ENCODE peak calls at places on chromosome 3, in eight cellular contexts. One of them, this sample, is unnamed.

GRCh38 chr3:71305246-71306206 is 278.0 kb downstream of the FOXP1 start:
- DNase-seq in ovary: peak
- DNase-seq in keratinocyte: no peak
- DNase-seq in heart left ventricle: no peak
- DNase-seq in AG04450: no peak
- DNase-seq in thyroid gland: peak
- DNase-seq in stomach: peak
- DNase-seq in esophagus squamous epithelium: no peak
- DNase-seq in this sample: no peak

GRCh38 chr3:108662141-108662738 is 72.7 kb downstream of the DZIP3 start:
- DNase-seq in keratinocyte: peak
- DNase-seq in ovary: no peak
- DNase-seq in heart left ventricle: no peak
- DNase-seq in stomach: no peak
- DNase-seq in esophagus squamous epithelium: no peak
- DNase-seq in thyroid gland: peak
- DNase-seq in AG04450: peak
- DNase-seq in this sample: no peak

GRCh38 chr3:8979262-8979661 is 16.0 kb upstream of the RAD18 start:
- DNase-seq in esophagus squamous epithelium: no peak
- DNase-seq in ovary: no peak
- DNase-seq in thyroid gland: no peak
- DNase-seq in stomach: no peak
- DNase-seq in AG04450: no peak
- DNase-seq in keratinocyte: no peak
- DNase-seq in heart left ventricle: no peak
- DNase-seq in this sample: no peak

GRCh38 chr3:63753567-63753966 is 65.5 kb upstream of the C3orf49 start:
- DNase-seq in ovary: no peak
- DNase-seq in heart left ventricle: no peak
- DNase-seq in thyroid gland: no peak
- DNase-seq in AG04450: no peak
- DNase-seq in stomach: no peak
- DNase-seq in esophagus squamous epithelium: no peak
- DNase-seq in keratinocyte: peak
- DNase-seq in this sample: no peak

GRCh38 chr3:96756516-96756915 is 57.9 kb upstream of the EPHA6 start:
- DNase-seq in AG04450: no peak
- DNase-seq in thyroid gland: no peak
- DNase-seq in ovary: no peak
- DNase-seq in heart left ventricle: no peak
- DNase-seq in keratinocyte: no peak
- DNase-seq in stomach: no peak
- DNase-seq in esophagus squamous epithelium: no peak
- DNase-seq in this sample: no peak

GRCh38 chr3:32403663-32404062 is 12.0 kb downstream of the CMTM7 start:
- DNase-seq in keratinocyte: no peak
- DNase-seq in heart left ventricle: no peak
- DNase-seq in AG04450: no peak
- DNase-seq in thyroid gland: no peak
- DNase-seq in stomach: no peak
- DNase-seq in esophagus squamous epithelium: no peak
- DNase-seq in ovary: no peak
- DNase-seq in this sample: no peak

GRCh38 chr3:123559040-123559861 is 25.6 kb downstream of the HACD2 start:
- DNase-seq in ovary: no peak
- DNase-seq in keratinocyte: no peak
- DNase-seq in stomach: no peak
- DNase-seq in heart left ventricle: no peak
- DNase-seq in esophagus squamous epithelium: no peak
- DNase-seq in AG04450: no peak
- DNase-seq in thyroid gland: no peak
- DNase-seq in this sample: no peak

GRCh38 chr3:28700728-28701127 is 352.1 kb upstream of the AZI2 start:
- DNase-seq in ovary: no peak
- DNase-seq in thyroid gland: no peak
- DNase-seq in heart left ventricle: no peak
- DNase-seq in esophagus squamous epithelium: no peak
- DNase-seq in stomach: no peak
- DNase-seq in keratinocyte: no peak
- DNase-seq in AG04450: no peak
- DNase-seq in this sample: no peak

GRCh38 chr3:46693897-46694235 is 387 bp upstream of the ALS2CL start:
- DNase-seq in AG04450: no peak
- DNase-seq in keratinocyte: no peak
- DNase-seq in stomach: no peak
- DNase-seq in ovary: no peak
- DNase-seq in thyroid gland: peak
- DNase-seq in esophagus squamous epithelium: no peak
- DNase-seq in heart left ventricle: peak
- DNase-seq in this sample: no peak

GRCh38 chr3:8095724-8096123 is 405.9 kb upstream of the LMCD1 start:
- DNase-seq in AG04450: no peak
- DNase-seq in keratinocyte: no peak
- DNase-seq in heart left ventricle: no peak
- DNase-seq in ovary: no peak
- DNase-seq in thyroid gland: no peak
- DNase-seq in stomach: no peak
- DNase-seq in esophagus squamous epithelium: no peak
- DNase-seq in this sample: no peak

GRCh38 chr3:190193210-190193609 is 72.5 kb upstream of the P3H2 start:
- DNase-seq in AG04450: no peak
- DNase-seq in esophagus squamous epithelium: no peak
- DNase-seq in thyroid gland: no peak
- DNase-seq in keratinocyte: no peak
- DNase-seq in stomach: no peak
- DNase-seq in ovary: no peak
- DNase-seq in heart left ventricle: no peak
- DNase-seq in this sample: no peak

GRCh38 chr3:124650798-124651197 is 79.5 kb upstream of the UMPS start:
- DNase-seq in heart left ventricle: no peak
- DNase-seq in AG04450: no peak
- DNase-seq in ovary: no peak
- DNase-seq in esophagus squamous epithelium: no peak
- DNase-seq in thyroid gland: no peak
- DNase-seq in stomach: no peak
- DNase-seq in keratinocyte: no peak
- DNase-seq in this sample: no peak

GRCh38 chr3:113557374-113557773 is 25.0 kb downstream of the SIDT1 start:
- DNase-seq in keratinocyte: peak
- DNase-seq in thyroid gland: no peak
- DNase-seq in ovary: no peak
- DNase-seq in esophagus squamous epithelium: no peak
- DNase-seq in stomach: no peak
- DNase-seq in AG04450: no peak
- DNase-seq in heart left ventricle: no peak
- DNase-seq in this sample: no peak
- H3K27ac ChIP-seq in keratinocyte: peak
- H3K27ac ChIP-seq in thyroid gland: no peak
- H3K27ac ChIP-seq in ovary: no peak
- H3K27ac ChIP-seq in esophagus squamous epithelium: no peak
- H3K27ac ChIP-seq in stomach: no peak
- H3K27ac ChIP-seq in AG04450: no peak
- H3K27ac ChIP-seq in heart left ventricle: no peak
- H3K27ac ChIP-seq in this sample: no peak

GRCh38 chr3:56053727-56054126 is 414.5 kb downstream of the ERC2 start:
- DNase-seq in thyroid gland: no peak
- DNase-seq in heart left ventricle: no peak
- DNase-seq in esophagus squamous epithelium: no peak
- DNase-seq in stomach: no peak
- DNase-seq in keratinocyte: no peak
- DNase-seq in AG04450: no peak
- DNase-seq in ovary: no peak
- DNase-seq in this sample: no peak
- H3K27ac ChIP-seq in thyroid gland: no peak
- H3K27ac ChIP-seq in heart left ventricle: no peak
- H3K27ac ChIP-seq in esophagus squamous epithelium: no peak
- H3K27ac ChIP-seq in stomach: no peak
- H3K27ac ChIP-seq in keratinocyte: no peak
- H3K27ac ChIP-seq in AG04450: no peak
- H3K27ac ChIP-seq in ovary: no peak
- H3K27ac ChIP-seq in this sample: no peak

GRCh38 chr3:58667704-58668103 is 1.1 kb upstream of the FAM3D start:
- DNase-seq in ovary: no peak
- DNase-seq in AG04450: no peak
- DNase-seq in stomach: peak
- DNase-seq in keratinocyte: no peak
- DNase-seq in esophagus squamous epithelium: no peak
- DNase-seq in heart left ventricle: no peak
- DNase-seq in thyroid gland: no peak
- DNase-seq in this sample: no peak
- H3K27ac ChIP-seq in ovary: no peak
- H3K27ac ChIP-seq in AG04450: no peak
- H3K27ac ChIP-seq in stomach: peak
- H3K27ac ChIP-seq in keratinocyte: no peak
- H3K27ac ChIP-seq in esophagus squamous epithelium: peak
- H3K27ac ChIP-seq in heart left ventricle: no peak
- H3K27ac ChIP-seq in thyroid gland: no peak
- H3K27ac ChIP-seq in this sample: no peak

GRCh38 chr3:194312743-194313281 is 38.3 kb downstream of the CPN2 start:
- DNase-seq in thyroid gland: peak
- DNase-seq in heart left ventricle: no peak
- DNase-seq in ovary: peak
- DNase-seq in stomach: no peak
- DNase-seq in keratinocyte: no peak
- DNase-seq in esophagus squamous epithelium: no peak
- DNase-seq in AG04450: no peak
- DNase-seq in this sample: no peak
- H3K27ac ChIP-seq in thyroid gland: no peak
- H3K27ac ChIP-seq in heart left ventricle: no peak
- H3K27ac ChIP-seq in ovary: no peak
- H3K27ac ChIP-seq in stomach: no peak
- H3K27ac ChIP-seq in keratinocyte: no peak
- H3K27ac ChIP-seq in esophagus squamous epithelium: peak
- H3K27ac ChIP-seq in AG04450: peak
- H3K27ac ChIP-seq in this sample: no peak

DNA sequence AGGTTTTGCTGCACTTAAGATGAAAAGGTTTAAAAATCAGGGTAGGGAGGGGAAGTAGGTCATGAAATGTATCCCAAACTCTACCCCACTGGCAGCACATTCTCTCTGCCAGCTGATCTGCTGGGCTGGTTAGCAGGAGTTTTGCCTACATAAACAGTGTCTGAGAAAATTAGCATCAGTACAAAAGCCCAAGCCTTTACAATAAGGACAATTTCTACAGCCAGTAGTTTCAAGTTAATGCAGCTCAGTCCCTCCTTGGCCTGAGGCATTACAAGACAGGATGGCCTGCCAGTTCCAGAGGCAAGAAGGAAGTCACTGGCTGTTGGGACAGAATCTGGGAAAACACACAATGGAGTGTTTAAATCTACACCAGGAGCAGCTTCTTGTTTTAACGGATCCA is 32.8 kb downstream of the NCEH1 start:
- DNase-seq in stomach: no peak
- DNase-seq in esophagus squamous epithelium: no peak
- DNase-seq in heart left ventricle: no peak
- DNase-seq in ovary: no peak
- DNase-seq in keratinocyte: no peak
- DNase-seq in thyroid gland: no peak
- DNase-seq in AG04450: no peak
- DNase-seq in this sample: no peak
- H3K27ac ChIP-seq in stomach: no peak
- H3K27ac ChIP-seq in esophagus squamous epithelium: peak
- H3K27ac ChIP-seq in heart left ventricle: peak
- H3K27ac ChIP-seq in ovary: no peak
- H3K27ac ChIP-seq in keratinocyte: peak
- H3K27ac ChIP-seq in thyroid gland: no peak
- H3K27ac ChIP-seq in AG04450: peak
- H3K27ac ChIP-seq in this sample: no peak

GRCh38 chr3:139532996-139533395 is 6.5 kb downstream of the RBP1 start:
- DNase-seq in ovary: no peak
- DNase-seq in esophagus squamous epithelium: no peak
- DNase-seq in keratinocyte: no peak
- DNase-seq in thyroid gland: no peak
- DNase-seq in heart left ventricle: no peak
- DNase-seq in AG04450: no peak
- DNase-seq in stomach: no peak
- DNase-seq in this sample: peak

GRCh38 chr3:139537325-139537724 is 2.2 kb downstream of the RBP1 start:
- DNase-seq in heart left ventricle: no peak
- DNase-seq in ovary: no peak
- DNase-seq in stomach: no peak
- DNase-seq in esophagus squamous epithelium: no peak
- DNase-seq in AG04450: no peak
- DNase-seq in thyroid gland: no peak
- DNase-seq in keratinocyte: peak
- DNase-seq in this sample: no peak

GRCh38 chr3:139533781-139534443 is 5.6 kb downstream of the RBP1 start:
- DNase-seq in thyroid gland: no peak
- DNase-seq in heart left ventricle: no peak
- DNase-seq in keratinocyte: no peak
- DNase-seq in ovary: no peak
- DNase-seq in stomach: no peak
- DNase-seq in AG04450: peak
- DNase-seq in esophagus squamous epithelium: no peak
- DNase-seq in this sample: no peak

GRCh38 chr3:139534444-139534812 is 5.1 kb downstream of the RBP1 start:
- DNase-seq in AG04450: peak
- DNase-seq in heart left ventricle: no peak
- DNase-seq in stomach: peak
- DNase-seq in thyroid gland: peak
- DNase-seq in keratinocyte: no peak
- DNase-seq in ovary: no peak
- DNase-seq in esophagus squamous epithelium: no peak
- DNase-seq in this sample: no peak

DNA sequence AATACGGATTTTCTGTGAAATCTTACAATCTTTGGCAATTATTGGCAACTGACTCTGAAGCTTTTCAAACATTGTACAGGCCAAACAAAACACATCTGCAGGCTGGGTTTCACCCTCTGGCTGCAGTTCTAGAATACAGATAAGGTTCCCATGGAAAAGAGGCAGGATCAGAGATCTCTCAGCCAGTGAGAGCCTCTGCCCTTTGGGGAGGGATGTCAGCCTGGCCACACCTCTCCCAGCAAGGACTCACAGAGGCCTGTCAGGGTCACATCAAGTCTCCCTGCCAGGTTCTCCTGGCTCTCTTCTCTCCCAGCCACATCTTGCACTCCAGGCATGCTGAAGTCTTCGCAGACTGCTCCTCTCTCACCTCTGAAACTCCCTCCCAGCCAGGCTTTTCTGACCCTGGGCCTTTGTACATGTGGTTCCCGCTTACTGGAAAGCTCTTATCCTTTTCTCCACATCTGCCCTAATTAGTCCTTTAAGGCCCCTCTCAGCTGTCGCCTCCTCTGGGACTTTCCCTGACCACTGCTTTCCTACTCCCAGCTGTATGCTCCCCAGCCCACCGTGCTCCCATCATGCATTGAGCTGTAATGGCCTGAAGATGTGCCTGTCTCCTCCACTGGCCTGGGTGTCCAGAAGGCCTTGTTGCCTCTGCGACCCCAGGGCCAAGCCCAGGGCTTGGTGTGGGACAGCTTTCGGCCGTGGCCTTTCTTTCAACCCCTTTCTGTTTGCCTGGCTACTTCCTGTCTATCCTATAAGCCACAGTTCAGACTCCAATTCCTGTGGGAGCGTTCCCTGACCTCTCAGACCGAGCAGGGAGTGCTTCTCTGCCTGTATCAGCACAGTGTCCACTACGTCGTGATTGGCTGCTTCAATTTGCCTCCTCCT is 4.3 kb downstream of the RBP1 start:
- DNase-seq in keratinocyte: no peak
- DNase-seq in esophagus squamous epithelium: no peak
- DNase-seq in thyroid gland: peak
- DNase-seq in stomach: peak
- DNase-seq in AG04450: peak
- DNase-seq in heart left ventricle: peak
- DNase-seq in ovary: peak
- DNase-seq in this sample: no peak
- H3K27ac ChIP-seq in keratinocyte: peak
- H3K27ac ChIP-seq in esophagus squamous epithelium: peak
- H3K27ac ChIP-seq in thyroid gland: peak
- H3K27ac ChIP-seq in stomach: peak
- H3K27ac ChIP-seq in AG04450: peak
- H3K27ac ChIP-seq in heart left ventricle: peak
- H3K27ac ChIP-seq in ovary: peak
- H3K27ac ChIP-seq in this sample: peak